ENCODE peak calls at places on chromosomes 4 and X, in nine cellular contexts. Q is sigmoid colon, H is stomach, Y is HL-60, O is spleen, B is endothelial cell of umbilical vein, K is K562, E is GM23338, S is upper lobe of left lung. M is an unnamed sample.

GRCh38 chr4:3781193-3781886 is 15.2 kb downstream of the ADRA2C start:
- DNase-seq in H (no peak), S (no peak), B (no peak), K (peak), O (no peak), Y (no peak), Q (no peak), E (peak), M (no peak)

GRCh38 chr4:119233750-119234149 is 21.2 kb downstream of the USP53 start:
- DNase-seq in B (peak), H (no peak), E (no peak), Y (no peak), Q (no peak), K (peak), O (no peak), S (no peak), M (no peak)

GRCh38 chrX:83508006-83508405 is at the start of gene POU3F4:
- DNase-seq in H (no peak), E (peak), O (no peak), B (no peak), K (no peak), Y (no peak), S (peak), Q (peak), M (no peak)

GRCh38 chr4:108433832-108434231 is 186.5 kb upstream of the RPL34 start:
- DNase-seq in K (no peak), S (no peak), Y (no peak), E (no peak), B (no peak), O (no peak), Q (no peak), H (no peak), M (no peak)

GRCh38 chrX:66030505-66031317 is 9.2 kb downstream of the VSIG4 start:
- DNase-seq in K (peak), H (no peak), O (no peak), S (no peak), Y (no peak), B (peak), Q (no peak), E (peak), M (no peak)

GRCh38 chr4:129218355-129218754 is 122.4 kb downstream of the C4orf33 start:
- DNase-seq in B (peak), Q (no peak), E (peak), H (no peak), K (no peak), Y (peak), O (no peak), S (no peak), M (no peak)

GRCh38 chr4:78068481-78068880 is 11.4 kb downstream of the FRAS1 start:
- DNase-seq in E (no peak), Y (no peak), H (no peak), Q (no peak), S (no peak), O (no peak), B (no peak), K (no peak), M (no peak)

GRCh38 chr4:6942238-6942800 is 32.7 kb downstream of the TBC1D14 start:
- DNase-seq in H (no peak), O (peak), S (no peak), B (peak), Y (peak), E (no peak), Q (no peak), K (peak), M (no peak)

GRCh38 chr4:53309321-53310020 is 56.4 kb downstream of the SCFD2 start:
- DNase-seq in H (no peak), S (no peak), B (no peak), Q (no peak), O (no peak), K (no peak), E (no peak), Y (no peak), M (no peak)

GRCh38 chr4:128831526-128832252 is 22.2 kb downstream of the JADE1 start:
- DNase-seq in S (no peak), Y (no peak), E (peak), H (no peak), Q (no peak), O (no peak), B (no peak), K (no peak), M (no peak)

GRCh38 chr4:8050555-8051206 is 107.9 kb downstream of the ABLIM2 start:
- DNase-seq in Q (peak), K (peak), O (no peak), B (no peak), E (peak), H (peak), S (peak), Y (no peak), M (no peak)

GRCh38 chr4:186569533-186570192 is 14.3 kb upstream of the MTNR1A start:
- DNase-seq in Q (no peak), O (no peak), H (no peak), Y (no peak), B (no peak), E (no peak), S (no peak), K (no peak), M (no peak)

GRCh38 chr4:101597204-101597603 is 193.3 kb upstream of the BANK1 start:
- DNase-seq in Q (no peak), H (no peak), E (peak), S (no peak), K (no peak), Y (no peak), B (no peak), O (no peak), M (no peak)

GRCh38 chrX:73903941-73904340 is 340.9 kb downstream of the CHIC1 start:
- DNase-seq in H (no peak), O (no peak), S (no peak), E (no peak), K (no peak), Q (no peak), B (peak), Y (no peak), M (no peak)

GRCh38 chr4:55758081-55758480 is 61.5 kb upstream of the EXOC1L start:
- DNase-seq in Q (no peak), H (no peak), Y (no peak), B (peak), O (no peak), E (no peak), S (no peak), K (no peak), M (no peak)

GRCh38 chrX:43813898-43814297 is 68.4 kb downstream of the MAOB start:
- DNase-seq in S (no peak), E (peak), B (no peak), Q (no peak), K (peak), O (no peak), H (no peak), Y (no peak), M (no peak)

DNA sequence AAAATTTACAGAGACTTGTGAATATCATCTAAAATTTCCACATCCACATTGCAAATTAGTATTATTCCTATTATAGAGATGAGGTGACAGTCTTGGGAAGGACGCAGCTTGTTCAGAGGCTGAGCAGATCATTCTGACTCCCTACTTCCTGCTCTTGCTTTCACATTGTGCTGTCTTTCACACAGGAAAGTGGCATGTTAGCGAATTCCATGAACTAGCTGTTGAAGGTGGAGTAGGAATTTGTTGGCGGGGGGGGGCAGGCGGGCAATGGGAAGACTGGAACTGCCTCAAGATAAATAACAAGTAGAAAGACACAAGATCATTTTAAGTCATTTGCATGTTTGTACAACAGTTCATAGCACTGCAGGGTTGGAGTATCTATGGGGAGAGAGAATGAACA is 2.3 kb downstream of the PF4V1 start:
- DNase-seq in Q (no peak), Y (no peak), B (peak), S (no peak), O (no peak), E (no peak), K (no peak), H (no peak), M (no peak)
- TF ChIP-seq CTCF in Q (no peak), Y (no peak), B (no peak), S (no peak), O (no peak), E (no peak), K (no peak), H (no peak), M (no peak)

GRCh38 chr4:145734576-145735329 is 54.8 kb downstream of the C4orf51 start:
- DNase-seq in O (no peak), Q (peak), Y (no peak), H (peak), S (no peak), K (no peak), E (no peak), B (peak), M (no peak)
- H3K4me3 ChIP-seq in O (no peak), Q (no peak), Y (no peak), H (peak), S (no peak), K (no peak), E (no peak), B (no peak), M (peak)

GRCh38 chr4:14607578-14607977 is 394.7 kb upstream of the CPEB2 start:
- DNase-seq in H (no peak), Y (no peak), B (no peak), E (no peak), Q (no peak), K (no peak), S (no peak), O (no peak), M (no peak)
- TF ChIP-seq POLR2AphosphoS5 in H (no peak), Y (no peak), B (no peak), E (no peak), Q (peak), K (no peak), S (no peak), O (no peak), M (no peak)

DNA sequence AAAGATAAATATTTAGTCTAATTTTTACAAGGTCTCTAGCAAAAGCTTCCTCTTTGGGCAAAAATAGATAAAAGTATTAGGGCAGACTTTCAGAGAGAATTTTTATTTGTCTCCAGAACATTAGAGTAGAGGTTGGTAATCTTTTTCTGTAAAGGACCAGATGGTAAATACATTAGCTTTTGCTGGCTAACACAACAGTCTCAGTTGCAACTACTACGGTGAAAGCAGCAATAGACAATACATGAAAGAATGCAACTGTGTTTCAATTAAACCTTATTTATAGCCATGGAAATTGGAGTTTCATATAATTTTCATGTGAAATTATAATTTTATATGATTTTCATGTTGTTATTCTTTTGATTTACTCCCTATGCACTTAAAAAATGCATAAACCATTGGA is 15.8 kb upstream of the ADGRA3 start:
- DNase-seq in S (no peak), E (no peak), O (no peak), H (no peak), K (no peak), B (no peak), Y (no peak), Q (no peak), M (no peak)
- TF ChIP-seq CTCF in S (no peak), E (no peak), O (no peak), H (no peak), K (no peak), B (no peak), Y (no peak), Q (no peak), M (no peak)

DNA sequence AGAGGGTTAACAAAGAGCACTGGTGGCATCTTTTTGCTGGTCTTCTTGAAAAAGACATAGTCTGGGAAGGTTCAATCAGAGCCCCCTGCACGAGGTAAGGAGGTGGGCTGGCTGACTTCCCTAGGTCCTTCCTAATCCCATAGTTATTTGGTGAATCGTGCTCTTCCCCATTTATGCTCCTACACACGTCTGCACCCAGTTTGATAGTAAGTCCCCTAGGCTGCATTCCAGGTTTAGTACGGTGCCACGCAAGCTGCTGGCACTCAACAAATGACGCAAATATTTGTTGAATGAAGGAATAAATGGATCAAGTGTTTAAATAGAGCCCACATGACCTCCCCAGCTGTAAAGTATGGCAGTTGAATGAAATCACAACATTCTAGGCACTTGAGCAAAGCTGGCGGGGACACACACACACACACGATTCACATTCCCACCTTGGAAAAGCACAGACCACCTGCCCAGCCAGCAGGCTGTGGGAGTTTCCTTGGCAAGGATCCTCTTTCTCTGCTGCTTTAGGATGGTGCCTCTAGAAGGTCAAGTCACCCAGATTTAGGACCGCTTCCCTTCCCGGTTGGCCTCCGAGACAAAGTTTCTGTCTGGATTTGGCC is 855 bp downstream of the FAM184B start:
- DNase-seq in Q (no peak), B (no peak), S (no peak), O (no peak), Y (no peak), H (peak), K (no peak), E (no peak), M (peak)
- H3K4me3 ChIP-seq in Q (peak), B (no peak), S (peak), O (peak), Y (no peak), H (peak), K (no peak), E (peak), M (peak)